ENCODE peak calls at places on chromosomes 12 and 14, in five cellular contexts. C, F, R, O and N are unnamed samples.

GRCh38 chr14:77099425-77100167 is 1.5 kb downstream of the CIPC start:
- DNase-seq in C (peak; percentile 51), F (peak; percentile 96), R (no peak), O (no peak), N (no peak)

GRCh38 chr12:108618079-108618952 is 15.4 kb downstream of the SELPLG start:
- DNase-seq in C (peak; percentile 83), F (peak; percentile 79), R (peak; percentile 67), O (peak; percentile 84), N (peak; percentile 79)

GRCh38 chr12:116247377-116247776 is 30.1 kb downstream of the MED13L start:
- DNase-seq in C (no peak), F (no peak), R (no peak), O (no peak), N (no peak)

GRCh38 chr12:130051900-130052299 is 110.4 kb upstream of the FZD10 start:
- DNase-seq in C (no peak), F (no peak), R (no peak), O (no peak), N (no peak)

GRCh38 chr12:109810954-109811623 is 22.1 kb downstream of the TRPV4 start:
- DNase-seq in C (no peak), F (no peak), R (no peak), O (no peak), N (no peak)

GRCh38 chr12:40565029-40565633 is 127.1 kb upstream of the CNTN1 start:
- DNase-seq in C (peak; percentile 90), F (no peak), R (no peak), O (no peak), N (no peak)

GRCh38 chr14:33848706-33849454 is 102.0 kb downstream of the EGLN3 start:
- DNase-seq in C (peak; percentile 33), F (peak; percentile 89), R (no peak), O (peak; percentile 65), N (peak; percentile 81)

GRCh38 chr12:130813949-130814348 is 25.1 kb downstream of the STX2 start:
- DNase-seq in C (no peak), F (no peak), R (no peak), O (no peak), N (no peak)

GRCh38 chr14:100616854-100617714 is 29.9 kb upstream of the BEGAIN start:
- DNase-seq in C (no peak), F (peak; percentile 36), R (no peak), O (no peak), N (peak; percentile 11)

GRCh38 chr12:52203126-52203921 is 11.5 kb upstream of the KRT80 start:
- DNase-seq in C (no peak), F (peak; percentile 75), R (no peak), O (peak; percentile 57), N (no peak)

GRCh38 chr14:55097894-55098560 is 31.0 kb upstream of the LGALS3 start:
- DNase-seq in C (no peak), F (peak; percentile 67), R (peak; percentile 59), O (no peak), N (no peak)